ENCODE peak calls at places on chromosomes 3 and 15, in seven cellular contexts. One of them, this sample, is unnamed.

GRCh38 chr3:181457190-181457589 is 254.5 kb upstream of the SOX2 start:
- DNase-seq in NCI-H1417 treated with DMSO at 0.1 percent for 48 hours: no peak
- DNase-seq in ELF-1: no peak
- DNase-seq in non-pigmented ciliary epithelial cell: no peak
- DNase-seq in stimulated activated CD4-positive, alpha-beta T cell treated with anti-CD3 and anti-CD28 coated beads, Interleukin-2, amount 100 ng/mL, for 24 hours: no peak
- DNase-seq in hepatic stellate cell: no peak
- DNase-seq in progenitor cell of endocrine pancreas: no peak
- DNase-seq in this sample: no peak

GRCh38 chr3:142664819-142665218 is 59.0 kb upstream of the TRPC1 start:
- DNase-seq in stimulated activated CD4-positive, alpha-beta T cell treated with anti-CD3 and anti-CD28 coated beads, Interleukin-2, amount 100 ng/mL, for 24 hours: no peak
- DNase-seq in progenitor cell of endocrine pancreas: no peak
- DNase-seq in hepatic stellate cell: no peak
- DNase-seq in ELF-1: no peak
- DNase-seq in non-pigmented ciliary epithelial cell: no peak
- DNase-seq in NCI-H1417 treated with DMSO at 0.1 percent for 48 hours: no peak
- DNase-seq in this sample: peak

GRCh38 chr3:133887075-133887950 is 8.4 kb downstream of the RAB6B start:
- DNase-seq in non-pigmented ciliary epithelial cell: no peak
- DNase-seq in NCI-H1417 treated with DMSO at 0.1 percent for 48 hours: no peak
- DNase-seq in stimulated activated CD4-positive, alpha-beta T cell treated with anti-CD3 and anti-CD28 coated beads, Interleukin-2, amount 100 ng/mL, for 24 hours: no peak
- DNase-seq in progenitor cell of endocrine pancreas: no peak
- DNase-seq in hepatic stellate cell: no peak
- DNase-seq in ELF-1: no peak
- DNase-seq in this sample: no peak

GRCh38 chr3:4006288-4006687 is 207.1 kb downstream of the LRRN1 start:
- DNase-seq in NCI-H1417 treated with DMSO at 0.1 percent for 48 hours: no peak
- DNase-seq in stimulated activated CD4-positive, alpha-beta T cell treated with anti-CD3 and anti-CD28 coated beads, Interleukin-2, amount 100 ng/mL, for 24 hours: no peak
- DNase-seq in hepatic stellate cell: no peak
- DNase-seq in non-pigmented ciliary epithelial cell: no peak
- DNase-seq in progenitor cell of endocrine pancreas: no peak
- DNase-seq in ELF-1: no peak
- DNase-seq in this sample: no peak

GRCh38 chr3:129579991-129580390 is 26.5 kb downstream of the PLXND1 start:
- DNase-seq in hepatic stellate cell: no peak
- DNase-seq in non-pigmented ciliary epithelial cell: no peak
- DNase-seq in ELF-1: no peak
- DNase-seq in NCI-H1417 treated with DMSO at 0.1 percent for 48 hours: no peak
- DNase-seq in stimulated activated CD4-positive, alpha-beta T cell treated with anti-CD3 and anti-CD28 coated beads, Interleukin-2, amount 100 ng/mL, for 24 hours: no peak
- DNase-seq in progenitor cell of endocrine pancreas: no peak
- DNase-seq in this sample: no peak

GRCh38 chr15:32091505-32092380 is 61.4 kb downstream of the CHRNA7 start:
- DNase-seq in non-pigmented ciliary epithelial cell: no peak
- DNase-seq in hepatic stellate cell: no peak
- DNase-seq in ELF-1: no peak
- DNase-seq in stimulated activated CD4-positive, alpha-beta T cell treated with anti-CD3 and anti-CD28 coated beads, Interleukin-2, amount 100 ng/mL, for 24 hours: no peak
- DNase-seq in progenitor cell of endocrine pancreas: no peak
- DNase-seq in NCI-H1417 treated with DMSO at 0.1 percent for 48 hours: no peak
- DNase-seq in this sample: no peak

GRCh38 chr15:70251246-70251990 is 153.7 kb upstream of the TLE3 start:
- DNase-seq in stimulated activated CD4-positive, alpha-beta T cell treated with anti-CD3 and anti-CD28 coated beads, Interleukin-2, amount 100 ng/mL, for 24 hours: no peak
- DNase-seq in ELF-1: no peak
- DNase-seq in progenitor cell of endocrine pancreas: no peak
- DNase-seq in non-pigmented ciliary epithelial cell: no peak
- DNase-seq in NCI-H1417 treated with DMSO at 0.1 percent for 48 hours: no peak
- DNase-seq in hepatic stellate cell: no peak
- DNase-seq in this sample: peak

GRCh38 chr15:88605507-88606436 is 15.4 kb upstream of the AEN start:
- DNase-seq in hepatic stellate cell: peak
- DNase-seq in non-pigmented ciliary epithelial cell: no peak
- DNase-seq in progenitor cell of endocrine pancreas: peak
- DNase-seq in ELF-1: peak
- DNase-seq in stimulated activated CD4-positive, alpha-beta T cell treated with anti-CD3 and anti-CD28 coated beads, Interleukin-2, amount 100 ng/mL, for 24 hours: peak
- DNase-seq in NCI-H1417 treated with DMSO at 0.1 percent for 48 hours: no peak
- DNase-seq in this sample: peak

GRCh38 chr15:31197497-31198414 is 96.2 kb upstream of the TRPM1 start:
- DNase-seq in non-pigmented ciliary epithelial cell: no peak
- DNase-seq in ELF-1: peak
- DNase-seq in NCI-H1417 treated with DMSO at 0.1 percent for 48 hours: no peak
- DNase-seq in hepatic stellate cell: peak
- DNase-seq in progenitor cell of endocrine pancreas: no peak
- DNase-seq in stimulated activated CD4-positive, alpha-beta T cell treated with anti-CD3 and anti-CD28 coated beads, Interleukin-2, amount 100 ng/mL, for 24 hours: peak
- DNase-seq in this sample: peak

GRCh38 chr3:96813134-96813819 is 1.1 kb upstream of the EPHA6 start:
- DNase-seq in hepatic stellate cell: peak
- DNase-seq in stimulated activated CD4-positive, alpha-beta T cell treated with anti-CD3 and anti-CD28 coated beads, Interleukin-2, amount 100 ng/mL, for 24 hours: peak
- DNase-seq in non-pigmented ciliary epithelial cell: peak
- DNase-seq in progenitor cell of endocrine pancreas: peak
- DNase-seq in ELF-1: peak
- DNase-seq in NCI-H1417 treated with DMSO at 0.1 percent for 48 hours: peak
- DNase-seq in this sample: peak

GRCh38 chr15:38266247-38266996 is 13.8 kb downstream of the SPRED1 start:
- DNase-seq in stimulated activated CD4-positive, alpha-beta T cell treated with anti-CD3 and anti-CD28 coated beads, Interleukin-2, amount 100 ng/mL, for 24 hours: no peak
- DNase-seq in progenitor cell of endocrine pancreas: no peak
- DNase-seq in hepatic stellate cell: no peak
- DNase-seq in non-pigmented ciliary epithelial cell: no peak
- DNase-seq in ELF-1: no peak
- DNase-seq in NCI-H1417 treated with DMSO at 0.1 percent for 48 hours: no peak
- DNase-seq in this sample: no peak

GRCh38 chr3:161576733-161577510 is 80.3 kb downstream of the OTOL1 start:
- DNase-seq in hepatic stellate cell: no peak
- DNase-seq in ELF-1: no peak
- DNase-seq in progenitor cell of endocrine pancreas: no peak
- DNase-seq in non-pigmented ciliary epithelial cell: no peak
- DNase-seq in stimulated activated CD4-positive, alpha-beta T cell treated with anti-CD3 and anti-CD28 coated beads, Interleukin-2, amount 100 ng/mL, for 24 hours: no peak
- DNase-seq in NCI-H1417 treated with DMSO at 0.1 percent for 48 hours: peak
- DNase-seq in this sample: peak

GRCh38 chr3:196499061-196499460 is 4.5 kb downstream of the RNF168 start:
- DNase-seq in stimulated activated CD4-positive, alpha-beta T cell treated with anti-CD3 and anti-CD28 coated beads, Interleukin-2, amount 100 ng/mL, for 24 hours: no peak
- DNase-seq in hepatic stellate cell: no peak
- DNase-seq in NCI-H1417 treated with DMSO at 0.1 percent for 48 hours: no peak
- DNase-seq in ELF-1: no peak
- DNase-seq in non-pigmented ciliary epithelial cell: no peak
- DNase-seq in progenitor cell of endocrine pancreas: no peak
- DNase-seq in this sample: no peak

GRCh38 chr15:26838742-26839460 is 28.0 kb upstream of the GABRA5 start:
- DNase-seq in ELF-1: peak
- DNase-seq in NCI-H1417 treated with DMSO at 0.1 percent for 48 hours: no peak
- DNase-seq in stimulated activated CD4-positive, alpha-beta T cell treated with anti-CD3 and anti-CD28 coated beads, Interleukin-2, amount 100 ng/mL, for 24 hours: peak
- DNase-seq in hepatic stellate cell: no peak
- DNase-seq in progenitor cell of endocrine pancreas: no peak
- DNase-seq in non-pigmented ciliary epithelial cell: no peak
- DNase-seq in this sample: no peak

GRCh38 chr15:55712363-55712762 is 30.6 kb downstream of the PRTG start:
- DNase-seq in non-pigmented ciliary epithelial cell: no peak
- DNase-seq in hepatic stellate cell: no peak
- DNase-seq in stimulated activated CD4-positive, alpha-beta T cell treated with anti-CD3 and anti-CD28 coated beads, Interleukin-2, amount 100 ng/mL, for 24 hours: no peak
- DNase-seq in progenitor cell of endocrine pancreas: no peak
- DNase-seq in ELF-1: no peak
- DNase-seq in NCI-H1417 treated with DMSO at 0.1 percent for 48 hours: no peak
- DNase-seq in this sample: no peak

GRCh38 chr15:68205949-68206539 is 912 bp upstream of the CALML4 start:
- DNase-seq in ELF-1: no peak
- DNase-seq in non-pigmented ciliary epithelial cell: no peak
- DNase-seq in hepatic stellate cell: no peak
- DNase-seq in progenitor cell of endocrine pancreas: no peak
- DNase-seq in NCI-H1417 treated with DMSO at 0.1 percent for 48 hours: no peak
- DNase-seq in stimulated activated CD4-positive, alpha-beta T cell treated with anti-CD3 and anti-CD28 coated beads, Interleukin-2, amount 100 ng/mL, for 24 hours: no peak
- DNase-seq in this sample: peak

GRCh38 chr3:112894258-112894657 is 47.6 kb upstream of the CD200R1L start:
- DNase-seq in non-pigmented ciliary epithelial cell: peak
- DNase-seq in ELF-1: peak
- DNase-seq in progenitor cell of endocrine pancreas: no peak
- DNase-seq in NCI-H1417 treated with DMSO at 0.1 percent for 48 hours: no peak
- DNase-seq in hepatic stellate cell: no peak
- DNase-seq in stimulated activated CD4-positive, alpha-beta T cell treated with anti-CD3 and anti-CD28 coated beads, Interleukin-2, amount 100 ng/mL, for 24 hours: no peak
- DNase-seq in this sample: no peak

GRCh38 chr3:197356741-197357140 is 58.3 kb upstream of the DLG1 start:
- DNase-seq in progenitor cell of endocrine pancreas: no peak
- DNase-seq in stimulated activated CD4-positive, alpha-beta T cell treated with anti-CD3 and anti-CD28 coated beads, Interleukin-2, amount 100 ng/mL, for 24 hours: no peak
- DNase-seq in ELF-1: no peak
- DNase-seq in hepatic stellate cell: no peak
- DNase-seq in NCI-H1417 treated with DMSO at 0.1 percent for 48 hours: no peak
- DNase-seq in non-pigmented ciliary epithelial cell: no peak
- DNase-seq in this sample: no peak

GRCh38 chr15:67897646-67898045 is 57.8 kb upstream of the RNU6-1 start:
- DNase-seq in NCI-H1417 treated with DMSO at 0.1 percent for 48 hours: no peak
- DNase-seq in hepatic stellate cell: no peak
- DNase-seq in stimulated activated CD4-positive, alpha-beta T cell treated with anti-CD3 and anti-CD28 coated beads, Interleukin-2, amount 100 ng/mL, for 24 hours: no peak
- DNase-seq in ELF-1: no peak
- DNase-seq in progenitor cell of endocrine pancreas: no peak
- DNase-seq in non-pigmented ciliary epithelial cell: no peak
- DNase-seq in this sample: no peak

GRCh38 chr3:113124256-113124830 is 87.0 kb upstream of the BOC start:
- DNase-seq in NCI-H1417 treated with DMSO at 0.1 percent for 48 hours: no peak
- DNase-seq in progenitor cell of endocrine pancreas: no peak
- DNase-seq in ELF-1: no peak
- DNase-seq in hepatic stellate cell: no peak
- DNase-seq in non-pigmented ciliary epithelial cell: no peak
- DNase-seq in stimulated activated CD4-positive, alpha-beta T cell treated with anti-CD3 and anti-CD28 coated beads, Interleukin-2, amount 100 ng/mL, for 24 hours: no peak
- DNase-seq in this sample: peak

GRCh38 chr3:99875573-99875924 is 57.9 kb downstream of the CMSS1 start:
- DNase-seq in NCI-H1417 treated with DMSO at 0.1 percent for 48 hours: no peak
- DNase-seq in hepatic stellate cell: peak
- DNase-seq in ELF-1: no peak
- DNase-seq in progenitor cell of endocrine pancreas: no peak
- DNase-seq in stimulated activated CD4-positive, alpha-beta T cell treated with anti-CD3 and anti-CD28 coated beads, Interleukin-2, amount 100 ng/mL, for 24 hours: no peak
- DNase-seq in non-pigmented ciliary epithelial cell: no peak
- DNase-seq in this sample: no peak